ENCODE peak calls at places on chromosomes 6 and 20, in five cellular contexts. V is lower lobe of right lung, S is neural progenitor cell, T is coronary artery, F is H9. Z is an unnamed sample.

GRCh38 chr20:62791301-62792181 is 4.7 kb upstream of the MRGBP start:
- DNase-seq in V (peak), T (no peak), S (peak), F (peak), Z (peak)

GRCh38 chr6:131954099-131954774 is 3.1 kb upstream of the CCN2 start:
- DNase-seq in F (no peak), S (no peak), V (no peak), T (no peak), Z (no peak)

GRCh38 chr6:161254754-161255253 is 19.1 kb downstream of the AGPAT4 start:
- DNase-seq in F (no peak), S (peak), T (peak), V (no peak), Z (no peak)

GRCh38 chr6:130503146-130503545 is 137.3 kb downstream of the TMEM200A start:
- DNase-seq in V (no peak), S (no peak), F (no peak), T (no peak), Z (no peak)

GRCh38 chr6:56821005-56821432 is 133.9 kb upstream of the BEND6 start:
- DNase-seq in V (no peak), S (no peak), F (no peak), T (no peak), Z (no peak)

GRCh38 chr6:33837971-33838665 is 34.3 kb upstream of the MLN start:
- DNase-seq in T (no peak), F (no peak), V (no peak), S (peak), Z (no peak)

GRCh38 chr6:85468326-85468725 is 18.4 kb downstream of the NT5E start:
- DNase-seq in V (no peak), S (no peak), T (no peak), F (peak), Z (no peak)

GRCh38 chr6:51842487-51843469 is 244.6 kb downstream of the PKHD1 start:
- DNase-seq in V (no peak), T (no peak), F (no peak), S (peak), Z (no peak)

GRCh38 chr6:127201321-127201720 is 65.3 kb upstream of the RNF146 start:
- DNase-seq in F (no peak), T (no peak), V (no peak), S (no peak), Z (no peak)

GRCh38 chr20:6714202-6714800 is 53.2 kb upstream of the BMP2 start:
- DNase-seq in S (no peak), T (no peak), V (peak), F (no peak), Z (no peak)

GRCh38 chr6:166466178-166467122 is 83.7 kb upstream of the MPC1 start:
- DNase-seq in V (no peak), S (no peak), T (no peak), F (no peak), Z (no peak)

GRCh38 chr20:39853664-39854063 is 835.4 kb downstream of the MAFB start:
- DNase-seq in S (peak), T (no peak), F (no peak), V (no peak), Z (no peak)

GRCh38 chr6:111925296-111925695 is 52.0 kb upstream of the FYN start:
- DNase-seq in T (no peak), S (no peak), V (no peak), F (no peak), Z (no peak)

GRCh38 chr6:150898390-150899170 is 33.1 kb downstream of the MTHFD1L start:
- DNase-seq in V (no peak), S (no peak), T (peak), F (no peak), Z (no peak)

GRCh38 chr20:2816583-2817340 is 598 bp downstream of the TMEM239 start:
- DNase-seq in S (peak), V (no peak), T (peak), F (peak), Z (no peak)

GRCh38 chr20:20781029-20781428 is 68.6 kb upstream of the RALGAPA2 start:
- DNase-seq in S (no peak), T (no peak), V (no peak), F (no peak), Z (no peak)

GRCh38 chr6:138979365-138979764 is 8.7 kb downstream of the REPS1 start:
- DNase-seq in F (no peak), V (no peak), S (no peak), T (no peak), Z (no peak)

GRCh38 chr6:30888472-30889137 is 4.3 kb downstream of the DDR1 start:
- DNase-seq in S (no peak), F (peak), T (no peak), V (no peak), Z (no peak)

GRCh38 chr6:146543940-146544661 is 468 bp downstream of the RAB32 start:
- DNase-seq in S (peak), T (peak), F (peak), V (peak), Z (no peak)

GRCh38 chr6:90194371-90194841 is 102.2 kb downstream of the BACH2 start:
- DNase-seq in V (no peak), S (no peak), F (no peak), T (no peak), Z (peak)

GRCh38 chr6:18213439-18213838 is 50.9 kb downstream of the DEK start:
- DNase-seq in T (no peak), S (no peak), V (no peak), F (no peak), Z (no peak)

GRCh38 chr6:156934054-156934424 is 156.9 kb downstream of the ARID1B start:
- DNase-seq in S (no peak), F (no peak), V (no peak), T (no peak), Z (no peak)

GRCh38 chr20:52104546-52105044 is 87.0 kb downstream of the ZFP64 start:
- DNase-seq in S (peak), V (no peak), F (peak), T (no peak), Z (no peak)

GRCh38 chr20:12306107-12306506 is 388.4 kb downstream of the BTBD3 start:
- DNase-seq in F (no peak), V (no peak), S (no peak), T (no peak), Z (no peak)

GRCh38 chr6:124870611-124871201 is 91.5 kb upstream of the RNF217 start:
- DNase-seq in S (peak), V (no peak), F (no peak), T (no peak), Z (no peak)

GRCh38 chr6:37865534-37865933 is 46.0 kb downstream of the ZFAND3 start:
- DNase-seq in F (no peak), T (no peak), S (no peak), V (no peak), Z (no peak)

GRCh38 chr20:61922411-61922810 is 143.3 kb downstream of the TAF4 start:
- DNase-seq in S (no peak), T (no peak), F (no peak), V (peak), Z (no peak)

GRCh38 chr6:137699036-137699683 is 167.9 kb upstream of the TNFAIP3 start:
- DNase-seq in S (no peak), F (no peak), T (no peak), V (no peak), Z (no peak)

GRCh38 chr6:143513410-143513809 is 1.9 kb upstream of the FUCA2 start:
- DNase-seq in V (peak), T (no peak), F (peak), S (peak), Z (no peak)

GRCh38 chr6:131733376-131734016 is 22.7 kb upstream of the CTAGE9 start:
- DNase-seq in V (no peak), T (no peak), F (no peak), S (no peak), Z (no peak)

GRCh38 chr20:38127920-38128528 is 37.0 kb downstream of the TGM2 start:
- DNase-seq in F (no peak), S (no peak), T (peak), V (peak), Z (no peak)
- H3K27ac ChIP-seq in F (no peak), S (no peak), T (peak), V (peak), Z (no peak)

DNA sequence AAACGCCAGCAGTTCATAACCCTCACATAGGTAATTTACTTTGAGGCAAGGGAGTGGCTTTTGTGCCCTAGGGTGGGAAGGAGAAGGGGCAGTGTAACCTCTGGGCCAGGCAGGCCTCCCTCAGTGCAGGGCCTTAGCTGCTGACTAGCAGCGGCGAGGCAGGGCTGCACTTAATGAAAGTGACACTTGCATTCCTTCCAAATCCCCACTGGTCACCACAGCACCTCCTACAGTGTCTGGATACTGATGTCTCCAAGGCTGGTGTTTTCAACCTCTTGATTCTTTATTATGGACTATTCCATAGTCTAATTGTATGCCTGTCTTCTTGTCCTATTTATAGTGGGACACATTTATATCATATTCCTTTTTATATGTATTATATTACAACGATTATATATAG is 152.7 kb downstream of the LY86 start:
- DNase-seq in S (peak), T (no peak), V (no peak), F (no peak), Z (no peak)
- TF ChIP-seq CTCF in S (peak), T (no peak), V (no peak), F (no peak), Z (no peak)

GRCh38 chr6:128605961-128606360 is 85.6 kb upstream of the PTPRK start:
- DNase-seq in S (no peak), F (no peak), V (no peak), T (no peak), Z (no peak)
- H3K27ac ChIP-seq in S (no peak), F (no peak), V (no peak), T (no peak), Z (no peak)

GRCh38 chr20:33296206-33296605 is 13.2 kb downstream of the BPIFB1 start:
- DNase-seq in S (no peak), T (no peak), V (no peak), F (no peak), Z (no peak)
- TF ChIP-seq CTCF in S (no peak), T (no peak), V (no peak), F (no peak), Z (no peak)

DNA sequence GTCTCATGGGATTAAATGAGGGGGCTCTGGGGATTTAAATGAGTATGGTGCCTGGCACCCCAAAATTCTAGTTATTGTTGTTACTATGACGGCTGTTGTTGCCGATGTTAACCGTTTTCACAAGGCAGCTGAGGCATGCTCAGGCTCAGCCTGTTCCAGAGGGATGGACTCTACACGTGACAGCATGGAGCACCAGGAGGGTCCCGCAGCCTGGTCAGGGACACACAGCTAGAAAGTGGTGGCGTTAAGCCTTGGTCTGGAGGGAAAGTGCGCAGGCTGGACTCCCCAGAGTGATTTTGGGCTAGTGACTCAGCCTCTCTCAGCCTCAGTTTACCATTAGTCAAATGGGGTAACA is 7.0 kb downstream of the FAM110A start:
- DNase-seq in V (no peak), F (no peak), S (no peak), T (no peak), Z (no peak)
- H3K27ac ChIP-seq in V (peak), F (no peak), S (no peak), T (no peak), Z (no peak)

DNA sequence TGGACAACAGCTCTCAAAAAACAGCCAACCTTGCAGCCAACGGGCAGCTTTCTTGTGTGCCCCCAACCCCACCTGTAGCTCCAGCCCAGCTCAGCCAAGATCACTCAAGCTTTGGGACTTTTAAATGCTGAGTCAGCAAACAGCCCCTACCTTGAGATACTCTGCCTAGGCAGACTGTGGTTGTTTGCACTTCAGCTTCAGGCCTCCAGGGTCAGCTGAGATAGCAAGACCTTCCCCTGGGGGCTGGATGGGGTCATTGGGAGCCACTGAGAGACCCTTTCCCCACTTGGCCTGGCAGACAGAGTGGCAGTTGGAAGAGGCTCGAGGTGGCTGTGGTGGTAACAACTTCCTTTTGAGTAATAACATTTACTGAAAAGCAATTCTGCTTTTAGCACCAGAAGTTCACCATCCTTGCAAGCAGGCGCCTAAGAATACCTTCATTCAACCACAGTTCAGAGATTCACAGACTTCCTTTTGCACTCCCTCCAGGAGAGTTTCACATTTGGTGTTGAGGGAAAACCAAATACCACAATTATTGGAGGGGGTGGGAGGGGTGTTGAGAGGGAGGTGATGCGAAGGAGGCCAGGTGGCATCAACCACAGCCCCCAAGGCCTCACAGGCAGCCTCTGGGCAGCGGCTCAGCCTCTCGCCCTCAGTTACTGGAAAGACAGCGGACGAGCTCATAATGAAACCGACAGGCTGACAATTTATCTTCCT is 148.0 kb downstream of the CEBPB start:
- DNase-seq in V (no peak), F (peak), T (no peak), S (peak), Z (peak)
- TF ChIP-seq CTCF in V (no peak), F (peak), T (no peak), S (no peak), Z (no peak)

GRCh38 chr6:15495375-15495901 is 167.4 kb downstream of the DTNBP1 start:
- DNase-seq in V (no peak), S (no peak), T (no peak), F (no peak), Z (no peak)
- H3K27ac ChIP-seq in V (no peak), S (no peak), T (no peak), F (no peak), Z (no peak)

GRCh38 chr6:40999498-41000070 is 39.4 kb downstream of the UNC5CL start:
- DNase-seq in F (peak), S (peak), T (no peak), V (peak), Z (no peak)
- TF ChIP-seq CTCF in F (peak), S (peak), T (no peak), V (peak), Z (no peak)

Z was measured in CD4-positive, alpha-beta T cell.